ENCODE peak calls at places on chromosomes 3 and 15, in seven cellular contexts. E is lower lobe of right lung, Q is D721Med, D is BJ, N is WTC11, F is fibroblast of lung, Z is GM13977. I is an unnamed sample.

GRCh38 chr3:108159128-108159527 is 63.1 kb downstream of the IFT57 start:
- DNase-seq in E (no peak), Q (no peak), D (no peak), N (no peak), F (peak; percentile 17), Z (no peak), I (no peak)

GRCh38 chr15:80584973-80585372 is 110.1 kb upstream of the ABHD17C start:
- DNase-seq in E (no peak), Q (no peak), D (no peak), N (no peak), F (no peak), Z (no peak), I (no peak)

GRCh38 chr3:13480340-13481318 is 523 bp downstream of the HDAC11 start:
- DNase-seq in E (peak; percentile 47), Q (no peak), D (no peak), N (peak; percentile 49), F (no peak), Z (no peak), I (peak; percentile 31)

GRCh38 chr3:69647710-69648109 is 91.6 kb upstream of the MITF start:
- DNase-seq in E (no peak), Q (no peak), D (no peak), N (no peak), F (no peak), Z (no peak), I (no peak)

GRCh38 chr3:71583569-71584215 is at the start of gene FOXP1:
- DNase-seq in E (peak; percentile 87), Q (no peak), D (no peak), N (peak; percentile 70), F (peak; percentile 66), Z (peak; percentile 34), I (peak; percentile 73)

GRCh38 chr3:69082805-69083204 is 1.9 kb upstream of the ARL6IP5 start:
- DNase-seq in E (no peak), Q (no peak), D (no peak), N (no peak), F (peak; percentile 81), Z (peak; percentile 58), I (no peak)

GRCh38 chr15:25170113-25170731 is 215.4 kb downstream of the SNRPN start:
- DNase-seq in E (peak; percentile 32), Q (no peak), D (no peak), N (peak; percentile 3), F (no peak), Z (peak; percentile 3), I (peak; percentile 3)

GRCh38 chr3:134956395-134956794 is 161.3 kb downstream of the EPHB1 start:
- DNase-seq in E (no peak), Q (no peak), D (no peak), N (no peak), F (no peak), Z (peak; percentile 15), I (no peak)

GRCh38 chr3:106004137-106004600 is 135.4 kb upstream of the CBLB start:
- DNase-seq in E (no peak), Q (no peak), D (no peak), N (no peak), F (peak; percentile 91), Z (no peak), I (no peak)

GRCh38 chr15:87752250-87752951 is 504.1 kb downstream of the NTRK3 start:
- DNase-seq in E (no peak), Q (no peak), D (peak; percentile 54), N (no peak), F (peak; percentile 55), Z (no peak), I (no peak)

GRCh38 chr3:131655076-131655685 is 152.4 kb upstream of the MRPL3 start:
- DNase-seq in E (no peak), Q (no peak), D (no peak), N (no peak), F (no peak), Z (no peak), I (no peak)

GRCh38 chr3:60001369-60001768 is 951.5 kb upstream of the CFAP20DC start:
- DNase-seq in E (no peak), Q (no peak), D (no peak), N (no peak), F (no peak), Z (no peak), I (no peak)

GRCh38 chr3:140573011-140573410 is 104.9 kb upstream of the TRIM42 start:
- DNase-seq in E (no peak), Q (no peak), D (no peak), N (no peak), F (no peak), Z (no peak), I (no peak)

GRCh38 chr3:31610700-31611275 is 78.1 kb downstream of the STT3B start:
- DNase-seq in E (no peak), Q (no peak), D (no peak), N (no peak), F (peak; percentile 67), Z (no peak), I (peak; percentile 14)

GRCh38 chr15:35062164-35063099 is 22.7 kb downstream of the NANOGP8 start:
- DNase-seq in E (no peak), Q (no peak), D (no peak), N (no peak), F (no peak), Z (no peak), I (no peak)

GRCh38 chr15:92118162-92118935 is 264.8 kb downstream of the SLCO3A1 start:
- DNase-seq in E (no peak), Q (no peak), D (no peak), N (no peak), F (peak; percentile 40), Z (no peak), I (no peak)

GRCh38 chr3:122936335-122936734 is 91.2 kb downstream of the SEMA5B start:
- DNase-seq in E (no peak), Q (no peak), D (no peak), N (no peak), F (no peak), Z (no peak), I (no peak)

GRCh38 chr15:92909131-92909781 is 9.1 kb downstream of the CHD2 start:
- DNase-seq in E (no peak), Q (no peak), D (no peak), N (no peak), F (no peak), Z (no peak), I (no peak)

GRCh38 chr15:59457103-59457502 is 19.1 kb downstream of the FAM81A start:
- DNase-seq in E (no peak), Q (no peak), D (no peak), N (no peak), F (peak; percentile 9), Z (no peak), I (no peak)

GRCh38 chr15:59453474-59454215 is 15.7 kb downstream of the FAM81A start:
- DNase-seq in E (no peak), Q (no peak), D (no peak), N (no peak), F (no peak), Z (no peak), I (no peak)

GRCh38 chr15:59461521-59461920 is 23.5 kb downstream of the FAM81A start:
- DNase-seq in E (no peak), Q (no peak), D (no peak), N (no peak), F (no peak), Z (no peak), I (no peak)

GRCh38 chr15:59456114-59456513 is 18.1 kb downstream of the FAM81A start:
- DNase-seq in E (peak; percentile 54), Q (no peak), D (no peak), N (no peak), F (no peak), Z (no peak), I (no peak)
- TF ChIP-seq CTCF in E (no peak), Q (no peak), D (no peak), N (no peak), F (no peak), Z (no peak), I (no peak)

GRCh38 chr15:23033979-23034378 is 5.4 kb downstream of the TUBGCP5 start:
- DNase-seq in E (no peak), Q (no peak), D (no peak), N (no peak), F (no peak), Z (no peak), I (no peak)
- TF ChIP-seq CTCF in E (no peak), Q (no peak), D (no peak), N (no peak), F (no peak), Z (no peak), I (no peak)

DNA sequence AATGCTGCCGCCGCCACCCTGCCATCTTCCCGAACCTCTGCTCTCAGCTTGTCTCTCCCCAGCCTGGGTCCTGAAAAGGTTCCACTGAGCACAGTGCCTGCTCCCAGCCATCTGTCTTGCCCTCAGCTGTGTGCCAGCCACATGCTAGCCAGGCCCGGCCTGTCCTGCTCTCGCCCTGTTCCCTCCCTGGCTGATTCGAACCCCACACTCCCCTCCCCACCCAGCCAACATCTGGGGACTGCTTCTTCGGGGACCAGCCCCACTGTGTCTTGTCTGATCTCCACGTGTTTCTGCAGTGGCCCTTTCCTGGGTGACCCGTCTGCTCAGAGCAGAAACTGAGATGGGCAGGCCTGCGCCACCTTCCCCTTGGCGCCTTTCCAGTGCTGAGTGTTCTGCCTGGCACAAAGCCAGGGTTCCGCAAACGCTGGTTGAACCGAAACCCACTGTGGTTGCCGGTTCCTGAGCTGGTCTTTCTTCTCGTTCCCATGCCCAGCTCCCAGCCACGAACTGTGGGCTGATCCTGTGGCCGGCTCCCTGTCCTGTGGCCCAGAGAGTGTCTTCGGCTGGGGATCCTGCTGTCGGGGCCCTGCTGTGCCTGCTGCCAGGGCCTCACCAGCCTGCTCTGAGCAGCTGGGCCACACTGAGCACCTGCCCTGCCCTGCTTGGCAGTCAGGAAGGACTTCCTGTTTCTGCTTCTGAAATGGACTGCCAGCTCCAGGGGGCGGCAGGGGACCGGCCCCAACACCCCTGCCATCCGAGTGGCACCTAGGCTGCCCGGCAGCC is 62.7 kb upstream of the KLF13 start:
- DNase-seq in E (peak; percentile 91), Q (no peak), D (no peak), N (peak; percentile 7), F (no peak), Z (no peak), I (no peak)
- TF ChIP-seq CTCF in E (peak; percentile 21), Q (no peak), D (no peak), N (no peak), F (no peak), Z (peak; percentile 14), I (no peak)

GRCh38 chr3:187739561-187740445 is 5.5 kb downstream of the BCL6 start:
- DNase-seq in E (peak; percentile 88), Q (no peak), D (peak; percentile 79), N (peak; percentile 85), F (peak; percentile 95), Z (peak; percentile 82), I (peak; percentile 92)

GRCh38 chr3:187738400-187739124 is 6.7 kb downstream of the BCL6 start:
- DNase-seq in E (peak; percentile 88), Q (peak; percentile 40), D (no peak), N (peak; percentile 86), F (peak; percentile 97), Z (peak; percentile 90), I (peak; percentile 80)

GRCh38 chr3:187738089-187738399 is 7.2 kb downstream of the BCL6 start:
- DNase-seq in E (no peak), Q (no peak), D (no peak), N (no peak), F (no peak), Z (no peak), I (no peak)

GRCh38 chr3:187740446-187741399 is 4.5 kb downstream of the BCL6 start:
- DNase-seq in E (peak; percentile 83), Q (no peak), D (peak; percentile 83), N (peak; percentile 77), F (peak; percentile 82), Z (peak; percentile 71), I (peak; percentile 80)

DNA sequence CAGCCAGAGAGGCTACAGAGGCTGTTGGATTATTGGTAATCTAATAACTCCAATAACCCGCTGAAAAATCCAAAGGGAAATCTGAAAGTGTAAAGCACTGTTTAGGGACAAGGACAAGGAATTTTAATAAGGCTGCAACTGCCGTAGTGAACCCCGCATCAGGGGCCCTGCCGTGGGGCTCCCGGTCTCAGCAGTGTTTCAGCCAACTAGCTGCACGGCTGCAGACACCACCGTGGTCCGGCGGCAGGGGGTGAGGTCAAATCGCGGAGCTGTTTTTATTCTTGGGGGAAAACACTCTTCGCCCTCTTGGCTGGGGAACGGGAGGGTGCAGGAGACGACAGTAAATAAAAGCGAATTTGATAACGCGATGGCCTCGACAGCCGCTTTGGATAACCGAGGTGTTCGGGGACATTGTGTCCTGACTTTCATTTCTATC is 6.1 kb downstream of the BCL6 start:
- DNase-seq in E (no peak), Q (no peak), D (no peak), N (peak; percentile 47), F (no peak), Z (no peak), I (peak; percentile 50)
- TF ChIP-seq CTCF in E (no peak), Q (no peak), D (no peak), N (no peak), F (no peak), Z (no peak), I (no peak)